ENCODE peak calls at places on chromosome 15, in six cellular contexts. J is thoracic aorta, M is aorta, S is tibial nerve, L is astrocyte, Q is fibroblast of lung. B is an unnamed sample.

GRCh38 chr15:71373917-71374316 is 258.6 kb downstream of the THSD4 start:
- DNase-seq in J (no peak), M (no peak), S (no peak), L (no peak), Q (no peak), B (no peak)

GRCh38 chr15:57224664-57225063 is 151.6 kb upstream of the CGNL1 start:
- DNase-seq in J (no peak), M (no peak), S (no peak), L (peak; percentile 88), Q (peak; percentile 19), B (no peak)

GRCh38 chr15:70351941-70352774 is 254.4 kb upstream of the TLE3 start:
- DNase-seq in J (no peak), M (peak; percentile 49), S (no peak), L (no peak), Q (no peak), B (no peak)

GRCh38 chr15:74656935-74657535 is 38.8 kb downstream of the EDC3 start:
- DNase-seq in J (no peak), M (no peak), S (no peak), L (no peak), Q (no peak), B (no peak)

GRCh38 chr15:64634020-64634419 is 141.4 kb downstream of the RBPMS2 start:
- DNase-seq in J (no peak), M (no peak), S (no peak), L (peak; percentile 65), Q (no peak), B (no peak)

GRCh38 chr15:52256930-52257733 is 38.5 kb downstream of the MYO5C start:
- DNase-seq in J (no peak), M (no peak), S (no peak), L (no peak), Q (peak; percentile 15), B (no peak)

GRCh38 chr15:81351651-81352050 is 22.4 kb downstream of the TMC3 start:
- DNase-seq in J (no peak), M (no peak), S (no peak), L (no peak), Q (no peak), B (no peak)

GRCh38 chr15:75578948-75579908 is at the start of gene PTPN9:
- DNase-seq in J (peak; percentile 9), M (peak; percentile 93), S (peak; percentile 61), L (peak; percentile 68), Q (peak; percentile 77), B (peak; percentile 94)

GRCh38 chr15:58249646-58250312 is 111.6 kb downstream of the AQP9 start:
- DNase-seq in J (no peak), M (no peak), S (no peak), L (no peak), Q (no peak), B (no peak)

GRCh38 chr15:99502182-99502581 is 63.6 kb upstream of the MEF2A start:
- DNase-seq in J (no peak), M (no peak), S (no peak), L (no peak), Q (no peak), B (no peak)

GRCh38 chr15:37015025-37015424 is 85.3 kb downstream of the MEIS2 start:
- DNase-seq in J (peak; percentile 19), M (no peak), S (no peak), L (peak; percentile 91), Q (no peak), B (peak; percentile 56)

GRCh38 chr15:42037650-42038049 is 16.8 kb upstream of the PLA2G4E start:
- DNase-seq in J (no peak), M (no peak), S (no peak), L (no peak), Q (no peak), B (no peak)

GRCh38 chr15:57353317-57353804 is 22.9 kb upstream of the CGNL1 start:
- DNase-seq in J (no peak), M (no peak), S (no peak), L (no peak), Q (no peak), B (no peak)

GRCh38 chr15:50114381-50114780 is 4.7 kb downstream of the ATP8B4 start:
- DNase-seq in J (no peak), M (no peak), S (no peak), L (no peak), Q (no peak), B (no peak)

GRCh38 chr15:42140383-42141070 is 15.9 kb downstream of the PLA2G4F start:
- DNase-seq in J (no peak), M (no peak), S (no peak), L (no peak), Q (no peak), B (no peak)

GRCh38 chr15:66720206-66721010 is 18.4 kb downstream of the SMAD6 start:
- DNase-seq in J (peak; percentile 64), M (peak; percentile 93), S (no peak), L (peak; percentile 71), Q (peak; percentile 72), B (peak; percentile 75)

GRCh38 chr15:52163321-52164190 is 27.6 kb downstream of the GNB5 start:
- DNase-seq in J (no peak), M (no peak), S (no peak), L (no peak), Q (no peak), B (no peak)

GRCh38 chr15:55282284-55282833 is 7.3 kb downstream of the RAB27A start:
- DNase-seq in J (no peak), M (no peak), S (no peak), L (peak; percentile 90), Q (peak; percentile 88), B (no peak)

GRCh38 chr15:101491739-101492640 is 2.5 kb upstream of the PCSK6 start:
- DNase-seq in J (no peak), M (no peak), S (no peak), L (no peak), Q (no peak), B (no peak)

GRCh38 chr15:90087454-90088154 is 14.7 kb downstream of the IDH2 start:
- DNase-seq in J (no peak), M (no peak), S (no peak), L (no peak), Q (peak; percentile 38), B (no peak)

GRCh38 chr15:88126695-88127476 is 129.7 kb downstream of the NTRK3 start:
- DNase-seq in J (no peak), M (no peak), S (peak; percentile 24), L (peak; percentile 20), Q (no peak), B (peak; percentile 55)

GRCh38 chr15:90165659-90166489 is 35.3 kb upstream of the SEMA4B start:
- DNase-seq in J (peak; percentile 71), M (peak; percentile 89), S (no peak), L (peak; percentile 99), Q (peak; percentile 95), B (peak; percentile 74)

GRCh38 chr15:68642491-68642845 is 63.7 kb downstream of the CORO2B start:
- DNase-seq in J (no peak), M (no peak), S (no peak), L (no peak), Q (peak; percentile 31), B (no peak)

GRCh38 chr15:51315726-51316125 is 22.7 kb downstream of the CYP19A1 start:
- DNase-seq in J (no peak), M (no peak), S (no peak), L (no peak), Q (no peak), B (no peak)

GRCh38 chr15:53611145-53611920 is 148.1 kb downstream of the WDR72 start:
- DNase-seq in J (no peak), M (no peak), S (no peak), L (peak; percentile 45), Q (peak; percentile 4), B (no peak)

GRCh38 chr15:46808834-46809233 is 908.5 kb upstream of the SEMA6D start:
- DNase-seq in J (no peak), M (no peak), S (no peak), L (no peak), Q (no peak), B (no peak)

GRCh38 chr15:41828747-41829270 is 917 bp downstream of the JMJD7 start:
- DNase-seq in J (no peak), M (no peak), S (no peak), L (peak; percentile 18), Q (no peak), B (no peak)

GRCh38 chr15:57323806-57324589 is 52.3 kb upstream of the CGNL1 start:
- DNase-seq in J (no peak), M (peak; percentile 64), S (no peak), L (peak; percentile 50), Q (no peak), B (no peak)

GRCh38 chr15:74314897-74315438 is 52.5 kb downstream of the CYP11A1 start:
- DNase-seq in J (no peak), M (no peak), S (no peak), L (peak; percentile 42), Q (no peak), B (peak; percentile 36)

GRCh38 chr15:95561463-95561862 is 769.0 kb upstream of the NR2F2 start:
- DNase-seq in J (no peak), M (no peak), S (no peak), L (peak; percentile 62), Q (peak; percentile 50), B (no peak)

GRCh38 chr15:55991841-55992768 is 1.3 kb downstream of the NEDD4 start:
- DNase-seq in J (no peak), M (no peak), S (no peak), L (peak; percentile 6), Q (peak; percentile 17), B (no peak)

GRCh38 chr15:55969582-55969981 is 23.8 kb downstream of the NEDD4 start:
- DNase-seq in J (no peak), M (no peak), S (no peak), L (no peak), Q (peak; percentile 14), B (no peak)

GRCh38 chr15:62770752-62771151 is 271.8 kb upstream of the TPM1 start:
- DNase-seq in J (no peak), M (no peak), S (no peak), L (peak; percentile 96), Q (peak; percentile 60), B (no peak)
- H3K27ac ChIP-seq in J (no peak overlapping the region), M (no peak overlapping the region), S (no peak overlapping the region), L (peak overlapping the region; percentile 93), Q (no peak overlapping the region), B (no peak overlapping the region)

GRCh38 chr15:22259881-22260421 is 179.6 kb downstream of the OR4M2 start:
- DNase-seq in J (no peak), M (no peak), S (no peak), L (no peak), Q (no peak), B (no peak)
- H3K9me3 ChIP-seq in J (no peaks in the 10 kb centered on the region), M (no peaks in the 10 kb centered on the region), S (no peaks in the 10 kb centered on the region), L (no peaks in the 10 kb centered on the region), Q (peaks cover 3% of the 10 kb centered on the region), B (no peaks in the 10 kb centered on the region)

GRCh38 chr15:28122038-28122949 is 23.2 kb upstream of the OCA2 start:
- DNase-seq in J (no peak), M (no peak), S (no peak), L (no peak), Q (no peak), B (no peak)
- H3K27ac ChIP-seq in J (no peak overlapping the region), M (no peak overlapping the region), S (no peak overlapping the region), L (no peak overlapping the region), Q (no peak overlapping the region), B (no peak overlapping the region)

GRCh38 chr15:25245801-25246622 is 192.8 kb downstream of the UBE3A start:
- DNase-seq in J (no peak), M (peak; percentile 55), S (no peak), L (no peak), Q (no peak), B (peak; percentile 11)
- H3K9me3 ChIP-seq in J (peaks cover 6% of the 10 kb centered on the region), M (peaks cover 4% of the 10 kb centered on the region), S (no peaks in the 10 kb centered on the region), L (peaks cover 33% of the 10 kb centered on the region), Q (no peaks in the 10 kb centered on the region), B (no peaks in the 10 kb centered on the region)

GRCh38 chr15:29677450-29677849 is 144.8 kb downstream of the TJP1 start:
- DNase-seq in J (no peak), M (no peak), S (no peak), L (no peak), Q (no peak), B (no peak)
- H3K27ac ChIP-seq in J (no peak overlapping the region), M (no peak overlapping the region), S (no peak overlapping the region), L (peak overlapping the region; percentile 51), Q (no peak overlapping the region), B (no peak overlapping the region)

GRCh38 chr15:21262851-21263400 is 177.4 kb downstream of the POTEB3 start:
- DNase-seq in J (no peak), M (no peak), S (no peak), L (no peak), Q (no peak), B (no peak)
- H3K9me3 ChIP-seq in J (no peaks in the 10 kb centered on the region), M (no peaks in the 10 kb centered on the region), S (no peaks in the 10 kb centered on the region), L (peaks cover 21% of the 10 kb centered on the region), Q (no peaks in the 10 kb centered on the region), B (no peaks in the 10 kb centered on the region)

B was measured in right cardiac atrium.